ENCODE peak calls at places on chromosomes 3 and 15, in five cellular contexts. H is NCI-H187 treated with DMSO at 0.1 percent for 48 hours, D is head of caudate nucleus, I is AML-193, G is NCI-H1105. W is an unnamed sample.

GRCh38 chr3:142095866-142096265 is 53.5 kb downstream of the TFDP2 start:
- DNase-seq in H (no peak), D (no peak), I (no peak), G (no peak), W (no peak)

GRCh38 chr15:50873935-50874353 is 34.5 kb upstream of the AP4E1 start:
- DNase-seq in H (no peak), D (no peak), I (peak), G (no peak), W (no peak)

GRCh38 chr3:23594066-23594465 is 211.7 kb upstream of the UBE2E1 start:
- DNase-seq in H (no peak), D (no peak), I (no peak), G (no peak), W (no peak)

GRCh38 chr3:144564011-144564410 is 592.4 kb downstream of the DIPK2A start:
- DNase-seq in H (no peak), D (no peak), I (no peak), G (no peak), W (no peak)

GRCh38 chr3:95343767-95344166 is 1280.9 kb downstream of the NSUN3 start:
- DNase-seq in H (no peak), D (no peak), I (no peak), G (no peak), W (no peak)

GRCh38 chr3:46971742-46972141 is 4.8 kb downstream of the CCDC12 start:
- DNase-seq in H (no peak), D (no peak), I (peak), G (no peak), W (no peak)

GRCh38 chr15:55700876-55701275 is 42.1 kb downstream of the PRTG start:
- DNase-seq in H (no peak), D (no peak), I (no peak), G (no peak), W (no peak)

GRCh38 chr3:183310936-183311335 is 57.9 kb downstream of the B3GNT5 start:
- DNase-seq in H (no peak), D (no peak), I (no peak), G (no peak), W (no peak)

W was measured in transverse colon.